ENCODE peak calls at places on chromosomes 16 and 17, in five cellular contexts. Y is HCT116, H is GM23338, Q is HL-60, S is prostate gland. O is an unnamed sample.
A peak's percentile ranks its signal among the peaks of the same experiment; 100 is the strongest.

GRCh38 chr16:53083123-53083522 is 28.3 kb downstream of the CHD9 start:
- DNase-seq in H (no peak), Y (no peak), S (no peak), Q (no peak), O (no peak)

GRCh38 chr17:1126327-1126726 is 53.5 kb downstream of the ABR start:
- DNase-seq in S (no peak), Y (no peak), H (no peak), Q (no peak), O (no peak)

GRCh38 chr17:67276075-67276474 is 31.1 kb upstream of the HELZ start:
- DNase-seq in S (no peak), H (peak; percentile 80), Y (peak; percentile 40), Q (no peak), O (no peak)

GRCh38 chr16:1920727-1921155 is 2.5 kb upstream of the HS3ST6 start:
- DNase-seq in H (peak; percentile 92), Q (no peak), Y (no peak), S (no peak), O (no peak)

GRCh38 chr17:80175411-80175810 is 5.6 kb downstream of the CARD14 start:
- DNase-seq in H (peak; percentile 77), S (no peak), Y (no peak), Q (no peak), O (peak; percentile 61)

GRCh38 chr17:50394711-50395110 is 2.6 kb downstream of the LRRC59 start:
- DNase-seq in S (no peak), Y (no peak), H (no peak), Q (no peak), O (no peak)

GRCh38 chr17:67686246-67686645 is 31.5 kb upstream of the NOL11 start:
- DNase-seq in S (no peak), H (no peak), Y (no peak), Q (no peak), O (no peak)

GRCh38 chr17:66348605-66349165 is 46.3 kb downstream of the PRKCA start:
- DNase-seq in Q (peak; percentile 14), H (no peak), Y (peak; percentile 22), S (peak; percentile 14), O (no peak)

GRCh38 chr17:75471207-75471606 is 14.8 kb downstream of the TMEM94 start:
- DNase-seq in Y (no peak), H (no peak), S (no peak), Q (no peak), O (no peak)

GRCh38 chr16:28259091-28259780 is 33.1 kb upstream of the SBK1 start:
- DNase-seq in S (no peak), Q (no peak), H (no peak), Y (no peak), O (no peak)

GRCh38 chr17:61011269-61011668 is 333.6 kb downstream of the BCAS3 start:
- DNase-seq in H (no peak), S (no peak), Y (no peak), Q (no peak), O (no peak)

GRCh38 chr17:44738214-44738906 is 20.4 kb upstream of the ADAM11 start:
- DNase-seq in Y (no peak), S (no peak), H (no peak), Q (no peak), O (no peak)

GRCh38 chr17:47978324-47978723 is 7.4 kb downstream of the CDK5RAP3 start:
- DNase-seq in H (peak; percentile 95), S (peak; percentile 37), Y (no peak), Q (no peak), O (no peak)

GRCh38 chr16:3065742-3066439 is 451 bp downstream of the IL32 start:
- DNase-seq in Y (no peak), S (no peak), Q (no peak), H (no peak), O (no peak)

GRCh38 chr16:28930203-28930602 is 1.6 kb upstream of the CD19 start:
- DNase-seq in H (no peak), S (no peak), Y (no peak), Q (no peak), O (no peak)

GRCh38 chr17:32498362-32498761 is 11.6 kb downstream of the CDK5R1 start:
- DNase-seq in Q (no peak), H (peak; percentile 71), Y (no peak), S (no peak), O (no peak)

GRCh38 chr17:50060951-50061712 is 5.2 kb downstream of the ITGA3 start:
- DNase-seq in Q (no peak), Y (no peak), H (no peak), S (peak; percentile 70), O (no peak)

DNA sequence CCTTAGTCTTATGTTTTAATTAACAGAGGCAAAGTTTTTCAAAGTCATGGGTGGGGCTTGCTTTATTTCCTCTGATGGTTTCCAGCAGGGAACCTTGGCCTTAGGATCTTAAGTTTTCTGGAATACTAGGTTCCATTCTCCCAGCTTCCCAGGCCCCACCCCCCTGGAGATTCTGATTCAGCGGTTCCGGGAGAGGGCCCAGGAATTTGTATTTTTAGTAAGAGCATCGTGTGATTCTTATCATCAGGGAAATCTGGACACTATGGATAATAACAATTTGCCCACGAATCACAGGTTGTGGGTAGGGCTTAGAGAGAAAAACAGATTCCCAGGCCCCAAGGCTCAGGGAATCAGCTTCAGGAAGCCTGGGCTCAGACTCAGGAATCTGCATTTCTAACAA is 263.6 kb downstream of the NTN1 start:
- DNase-seq in S (no peak), Y (no peak), H (peak; percentile 31), Q (no peak), O (no peak)
- TF ChIP-seq POLR2AphosphoS5 in S (no peak), Y (no peak), H (no peak), Q (no peak), O (no peak)

GRCh38 chr16:58077796-58078195 is 51.4 kb downstream of the CFAP20 start:
- DNase-seq in H (no peak), S (no peak), Q (no peak), Y (no peak), O (no peak)
- TF ChIP-seq POLR2AphosphoS5 in H (no peak), S (no peak), Q (no peak), Y (no peak), O (no peak)

GRCh38 chr16:88803264-88803987 is at the start of gene CDT1:
- DNase-seq in Q (no peak), Y (peak; percentile 61), S (peak; percentile 72), H (peak; percentile 78), O (peak; percentile 82)
- TF ChIP-seq POLR2AphosphoS5 in Q (no peak), Y (peak; percentile 88), S (peak; percentile 72), H (peak; percentile 42), O (peak; percentile 28)

DNA sequence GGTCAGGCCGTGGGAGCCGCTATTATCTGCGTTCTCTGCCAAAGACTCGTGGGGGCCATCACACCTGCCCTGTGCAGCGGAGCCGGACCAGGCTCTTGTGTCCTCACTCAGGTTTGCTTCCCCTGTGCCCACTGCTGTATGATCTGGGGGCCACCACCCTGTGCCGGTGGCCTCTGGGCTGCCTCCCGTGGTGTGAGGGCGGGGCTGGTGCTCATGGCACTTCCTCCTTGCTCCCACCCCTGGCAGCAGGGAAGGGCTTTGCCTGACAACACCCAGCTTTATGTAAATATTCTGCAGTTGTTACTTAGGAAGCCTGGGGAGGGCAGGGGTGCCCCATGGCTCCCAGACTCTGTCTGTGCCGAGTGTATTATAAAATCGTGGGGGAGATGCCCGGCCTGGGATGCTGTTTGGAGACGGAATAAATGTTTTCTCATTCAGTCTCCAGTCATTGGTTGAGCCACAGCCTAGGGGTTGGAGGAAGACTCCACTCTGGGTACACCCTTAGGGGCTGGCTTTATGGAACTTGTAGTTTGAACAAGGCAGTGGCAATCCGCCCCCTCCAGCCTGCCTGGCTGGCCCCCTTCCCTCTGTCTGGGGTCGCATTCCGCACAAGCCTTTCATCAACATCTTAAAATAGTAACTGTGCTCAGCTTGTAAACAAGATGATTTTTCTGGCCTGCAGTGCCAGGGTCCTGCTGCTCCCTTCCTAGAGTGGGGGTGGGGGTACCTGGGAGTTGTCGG is 4.1 kb downstream of the SYNGR2 start:
- DNase-seq in Y (no peak), S (no peak), H (no peak), Q (no peak), O (no peak)
- TF ChIP-seq POLR2AphosphoS5 in Y (no peak), S (peak; percentile 16), H (no peak), Q (no peak), O (no peak)

GRCh38 chr17:8221663-8222379 is 11.4 kb upstream of the AURKB start:
- DNase-seq in Q (peak; percentile 35), Y (no peak), S (peak; percentile 93), H (peak; percentile 89), O (peak; percentile 91)
- TF ChIP-seq POLR2AphosphoS5 in Q (no peak), Y (no peak), S (peak; percentile 85), H (no peak), O (peak; percentile 74)

O was measured in breast epithelium.